ENCODE peak calls at places on chromosomes 2 and 18, in five cellular contexts. One of them, this sample, is unnamed.

GRCh38 chr2:149931486-149931885 is 343.9 kb upstream of the MMADHC start:
- DNase-seq in foreskin fibroblast: no peak
- DNase-seq in H9: no peak
- DNase-seq in spleen: no peak
- DNase-seq in ovary: no peak
- DNase-seq in this sample: no peak

GRCh38 chr2:1605102-1605501 is 139.2 kb downstream of the PXDN start:
- DNase-seq in foreskin fibroblast: no peak
- DNase-seq in H9: peak
- DNase-seq in spleen: peak
- DNase-seq in ovary: no peak
- DNase-seq in this sample: peak

GRCh38 chr2:937530-937929 is 13.1 kb upstream of the SNTG2 start:
- DNase-seq in foreskin fibroblast: peak
- DNase-seq in H9: no peak
- DNase-seq in spleen: no peak
- DNase-seq in ovary: no peak
- DNase-seq in this sample: no peak

GRCh38 chr2:216636570-216637450 is 3.6 kb downstream of the IGFBP2 start:
- DNase-seq in foreskin fibroblast: peak
- DNase-seq in H9: peak
- DNase-seq in spleen: no peak
- DNase-seq in ovary: no peak
- DNase-seq in this sample: peak

GRCh38 chr2:1730047-1730937 is 14.0 kb downstream of the PXDN start:
- DNase-seq in foreskin fibroblast: peak
- DNase-seq in H9: peak
- DNase-seq in spleen: no peak
- DNase-seq in ovary: no peak
- DNase-seq in this sample: peak

GRCh38 chr2:195026261-195026660 is 630.8 kb upstream of the SLC39A10 start:
- DNase-seq in foreskin fibroblast: peak
- DNase-seq in H9: no peak
- DNase-seq in spleen: no peak
- DNase-seq in ovary: no peak
- DNase-seq in this sample: no peak

GRCh38 chr2:60351802-60352201 is 201.7 kb downstream of the BCL11A start:
- DNase-seq in foreskin fibroblast: no peak
- DNase-seq in H9: no peak
- DNase-seq in spleen: peak
- DNase-seq in ovary: no peak
- DNase-seq in this sample: no peak

GRCh38 chr2:86342488-86342887 is 5.1 kb upstream of the REEP1 start:
- DNase-seq in foreskin fibroblast: no peak
- DNase-seq in H9: no peak
- DNase-seq in spleen: no peak
- DNase-seq in ovary: no peak
- DNase-seq in this sample: no peak

GRCh38 chr18:48804856-48805610 is 145.7 kb downstream of the SMAD7 start:
- DNase-seq in foreskin fibroblast: no peak
- DNase-seq in H9: peak
- DNase-seq in spleen: peak
- DNase-seq in ovary: no peak
- DNase-seq in this sample: no peak

GRCh38 chr2:20349457-20350034 is 1.1 kb downstream of the PUM2 start:
- DNase-seq in foreskin fibroblast: no peak
- DNase-seq in H9: no peak
- DNase-seq in spleen: no peak
- DNase-seq in ovary: no peak
- DNase-seq in this sample: no peak

GRCh38 chr2:66803651-66804050 is 368.7 kb downstream of the MEIS1 start:
- DNase-seq in foreskin fibroblast: peak
- DNase-seq in H9: no peak
- DNase-seq in spleen: no peak
- DNase-seq in ovary: no peak
- DNase-seq in this sample: peak

GRCh38 chr2:236525416-236525997 is 44.1 kb upstream of the ACKR3 start:
- DNase-seq in foreskin fibroblast: no peak
- DNase-seq in H9: no peak
- DNase-seq in spleen: no peak
- DNase-seq in ovary: no peak
- DNase-seq in this sample: no peak

GRCh38 chr2:195408196-195408595 is 248.8 kb upstream of the SLC39A10 start:
- DNase-seq in foreskin fibroblast: no peak
- DNase-seq in H9: no peak
- DNase-seq in spleen: no peak
- DNase-seq in ovary: no peak
- DNase-seq in this sample: no peak

GRCh38 chr2:60383421-60384117 is 169.9 kb downstream of the BCL11A start:
- DNase-seq in foreskin fibroblast: no peak
- DNase-seq in H9: no peak
- DNase-seq in spleen: no peak
- DNase-seq in ovary: no peak
- DNase-seq in this sample: no peak

GRCh38 chr2:106745468-106745867 is 140.5 kb downstream of the ST6GAL2 start:
- DNase-seq in foreskin fibroblast: no peak
- DNase-seq in H9: no peak
- DNase-seq in spleen: no peak
- DNase-seq in ovary: no peak
- DNase-seq in this sample: no peak

GRCh38 chr2:196123679-196124373 is 47.6 kb downstream of the STK17B start:
- DNase-seq in foreskin fibroblast: peak
- DNase-seq in H9: no peak
- DNase-seq in spleen: no peak
- DNase-seq in ovary: no peak
- DNase-seq in this sample: peak

GRCh38 chr2:228688007-228688645 is 506.6 kb upstream of the SPHKAP start:
- DNase-seq in foreskin fibroblast: peak
- DNase-seq in H9: no peak
- DNase-seq in spleen: no peak
- DNase-seq in ovary: no peak
- DNase-seq in this sample: no peak

DNA sequence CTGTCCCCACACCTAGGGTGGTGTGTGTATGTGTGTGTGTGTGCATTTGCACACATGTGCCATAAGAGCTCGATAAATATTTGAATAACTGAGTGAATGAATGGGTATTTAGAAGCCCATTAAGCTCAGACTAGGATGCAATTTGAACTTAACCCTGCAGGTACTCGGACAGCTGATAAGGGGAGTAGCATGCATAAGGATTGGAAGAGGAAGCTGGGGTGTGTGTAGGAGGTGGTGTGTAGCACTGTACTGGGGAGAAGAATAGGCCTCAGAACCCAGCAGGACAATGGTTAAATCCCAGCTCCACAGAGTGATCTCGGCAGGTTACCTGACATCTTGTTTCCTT is 1.8 kb upstream of the KCNF1 start:
- DNase-seq in foreskin fibroblast: no peak
- DNase-seq in H9: peak
- DNase-seq in spleen: no peak
- DNase-seq in ovary: no peak
- DNase-seq in this sample: no peak
- TF ChIP-seq CTCF in foreskin fibroblast: no peak
- TF ChIP-seq CTCF in H9: peak
- TF ChIP-seq CTCF in spleen: no peak
- TF ChIP-seq CTCF in ovary: no peak
- TF ChIP-seq CTCF in this sample: no peak

GRCh38 chr18:11728247-11728646 is 39.2 kb downstream of the GNAL start:
- DNase-seq in foreskin fibroblast: peak
- DNase-seq in H9: peak
- DNase-seq in spleen: no peak
- DNase-seq in ovary: no peak
- DNase-seq in this sample: no peak
- TF ChIP-seq CTCF in foreskin fibroblast: no peak
- TF ChIP-seq CTCF in H9: peak
- TF ChIP-seq CTCF in spleen: no peak
- TF ChIP-seq CTCF in ovary: no peak
- TF ChIP-seq CTCF in this sample: peak

DNA sequence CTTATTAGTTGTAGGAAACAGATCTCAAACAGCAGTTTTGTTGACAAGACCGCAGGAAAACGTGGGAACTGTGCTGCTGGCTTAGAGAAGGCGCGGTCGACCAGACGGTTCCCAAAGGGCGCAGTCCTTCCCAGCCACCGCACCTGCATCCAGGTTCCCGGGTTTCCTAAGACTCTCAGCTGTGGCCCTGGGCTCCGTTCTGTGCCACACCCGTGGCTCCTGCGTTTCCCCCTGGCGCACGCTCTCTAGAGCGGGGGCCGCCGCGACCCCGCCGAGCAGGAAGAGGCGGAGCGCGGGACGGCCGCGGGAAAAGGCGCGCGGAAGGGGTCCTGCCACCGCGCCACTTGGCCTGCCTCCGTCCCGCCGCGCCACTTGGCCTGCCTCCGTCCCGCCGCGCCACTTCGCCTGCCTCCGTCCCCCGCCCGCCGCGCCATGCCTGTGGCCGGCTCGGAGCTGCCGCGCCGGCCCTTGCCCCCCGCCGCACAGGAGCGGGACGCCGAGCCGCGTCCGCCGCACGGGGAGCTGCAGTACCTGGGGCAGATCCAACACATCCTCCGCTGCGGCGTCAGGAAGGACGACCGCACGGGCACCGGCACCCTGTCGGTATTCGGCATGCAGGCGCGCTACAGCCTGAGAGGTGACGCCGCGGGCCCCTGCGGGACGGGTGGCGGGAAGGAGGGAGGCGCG is at the start of gene TYMS:
- DNase-seq in foreskin fibroblast: peak
- DNase-seq in H9: peak
- DNase-seq in spleen: peak
- DNase-seq in ovary: peak
- DNase-seq in this sample: peak
- TF ChIP-seq CTCF in foreskin fibroblast: no peak
- TF ChIP-seq CTCF in H9: peak
- TF ChIP-seq CTCF in spleen: no peak
- TF ChIP-seq CTCF in ovary: no peak
- TF ChIP-seq CTCF in this sample: peak

GRCh38 chr2:182245963-182246362 is 180.9 kb downstream of the PDE1A start:
- DNase-seq in foreskin fibroblast: no peak
- DNase-seq in H9: no peak
- DNase-seq in spleen: no peak
- DNase-seq in ovary: no peak
- DNase-seq in this sample: peak

GRCh38 chr2:182242561-182242960 is 184.3 kb downstream of the PDE1A start:
- DNase-seq in foreskin fibroblast: no peak
- DNase-seq in H9: no peak
- DNase-seq in spleen: no peak
- DNase-seq in ovary: no peak
- DNase-seq in this sample: no peak

GRCh38 chr2:182241936-182242335 is 184.9 kb downstream of the PDE1A start:
- DNase-seq in foreskin fibroblast: no peak
- DNase-seq in H9: no peak
- DNase-seq in spleen: no peak
- DNase-seq in ovary: no peak
- DNase-seq in this sample: no peak

GRCh38 chr2:182240862-182241371 is 185.9 kb downstream of the PDE1A start:
- DNase-seq in foreskin fibroblast: peak
- DNase-seq in H9: peak
- DNase-seq in spleen: no peak
- DNase-seq in ovary: no peak
- DNase-seq in this sample: peak
- TF ChIP-seq CTCF in foreskin fibroblast: peak
- TF ChIP-seq CTCF in H9: peak
- TF ChIP-seq CTCF in spleen: no peak
- TF ChIP-seq CTCF in ovary: no peak
- TF ChIP-seq CTCF in this sample: peak